ENCODE peak calls at places on chromosomes 3 and 15, in ten cellular contexts. J, T, A, N, C, G, P, W, O and M are unnamed samples. For H3K4me1, the result is how much of the 10 kb centered on the place peaks cover.

GRCh38 chr3:166071-166470 is 30.5 kb upstream of the CHL1 start:
- DNase-seq in J (no peak), T (no peak), A (no peak), N (no peak), C (no peak), G (no peak), P (no peak), W (no peak), O (no peak), M (no peak)

GRCh38 chr3:123028233-123028828 is 768 bp upstream of the SEMA5B start:
- DNase-seq in J (no peak), T (peak), A (peak), N (peak), C (no peak), G (peak), P (peak), W (peak), O (no peak), M (no peak)

GRCh38 chr3:161051856-161052255 is 53.3 kb downstream of the B3GALNT1 start:
- DNase-seq in J (no peak), T (no peak), A (no peak), N (no peak), C (no peak), G (no peak), P (no peak), W (no peak), O (no peak), M (no peak)

GRCh38 chr15:51348688-51349087 is 7.2 kb downstream of the GLDN start:
- DNase-seq in J (no peak), T (no peak), A (no peak), N (no peak), C (no peak), G (no peak), P (no peak), W (no peak), O (no peak), M (no peak)

GRCh38 chr15:100951965-100952364 is 32.8 kb downstream of the LRRK1 start:
- DNase-seq in J (no peak), T (no peak), A (no peak), N (no peak), C (no peak), G (no peak), P (no peak), W (no peak), O (no peak), M (no peak)

GRCh38 chr3:15579071-15579470 is 22.3 kb downstream of the HACL1 start:
- DNase-seq in J (no peak), T (no peak), A (no peak), N (no peak), C (no peak), G (no peak), P (peak), W (no peak), O (no peak), M (no peak)

GRCh38 chr3:123951522-123952447 is 9.2 kb downstream of the CCDC14 start:
- DNase-seq in J (no peak), T (no peak), A (no peak), N (no peak), C (no peak), G (no peak), P (no peak), W (no peak), O (no peak), M (no peak)

GRCh38 chr3:77464106-77464688 is 424.3 kb downstream of the ROBO2 start:
- DNase-seq in J (no peak), T (no peak), A (no peak), N (no peak), C (no peak), G (no peak), P (no peak), W (no peak), O (no peak), M (no peak)

GRCh38 chr3:175573226-175573625 is 714.1 kb downstream of the NAALADL2 start:
- DNase-seq in J (no peak), T (no peak), A (no peak), N (no peak), C (no peak), G (no peak), P (no peak), W (no peak), O (no peak), M (no peak)

GRCh38 chr15:101242160-101242998 is 9.5 kb downstream of the CHSY1 start:
- DNase-seq in J (no peak), T (no peak), A (peak), N (peak), C (no peak), G (no peak), P (no peak), W (no peak), O (peak), M (no peak)

GRCh38 chr3:94862703-94863102 is 799.8 kb downstream of the NSUN3 start:
- DNase-seq in J (no peak), T (no peak), A (no peak), N (peak), C (no peak), G (no peak), P (no peak), W (no peak), O (no peak), M (no peak)

GRCh38 chr3:31248619-31248992 is 284.1 kb upstream of the STT3B start:
- DNase-seq in J (no peak), T (no peak), A (no peak), N (no peak), C (no peak), G (no peak), P (no peak), W (no peak), O (no peak), M (no peak)

DNA sequence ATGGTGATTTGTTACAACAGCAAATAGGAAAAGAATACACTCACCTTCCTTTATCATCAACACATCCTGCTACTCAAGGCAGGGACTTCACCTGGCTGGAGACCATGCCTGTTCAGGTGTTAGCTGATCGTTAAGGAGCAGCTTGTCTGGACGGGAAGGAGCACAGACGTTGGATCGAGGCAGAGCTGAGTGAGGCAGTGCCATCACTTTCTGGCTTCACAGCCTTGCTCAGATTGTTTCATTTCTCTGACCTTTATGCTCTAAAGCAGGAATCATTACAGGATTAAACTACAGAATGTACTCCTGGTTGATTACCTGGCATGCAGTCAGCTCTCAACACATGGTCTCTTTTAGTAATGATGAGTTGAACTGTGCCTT is 119.0 kb upstream of the NR2E3 start:
- DNase-seq in J (no peak), T (peak), A (no peak), N (no peak), C (no peak), G (no peak), P (peak), W (no peak), O (no peak), M (no peak)
- H3K4me3 ChIP-seq in J (no peak), T (no peak), A (no peak), N (no peak), C (no peak), G (no peak), P (no peak), W (no peak), O (no peak), M (no peak)

GRCh38 chr3:139559541-139559940 is 20.0 kb upstream of the RBP1 start:
- DNase-seq in J (no peak), T (no peak), A (no peak), N (no peak), C (no peak), G (no peak), P (peak), W (no peak), O (no peak), M (no peak)
- H3K4me1 ChIP-seq in J (under half), T (under half), A (under half), N (under half), C (under half), G (under half), P (under half), W (under half), O (under half), M (under half)

GRCh38 chr3:196711838-196712513 is at the start of the genes CEP19 and PIGX:
- DNase-seq in J (peak), T (peak), A (peak), N (peak), C (peak), G (peak), P (peak), W (peak), O (peak), M (peak)
- H3K27ac ChIP-seq in J (peak), T (peak), A (peak), N (peak), C (peak), G (peak), P (peak), W (peak), O (peak), M (peak)

GRCh38 chr3:71389911-71390573 is 193.5 kb downstream of the FOXP1 start:
- DNase-seq in J (peak), T (peak), A (peak), N (peak), C (peak), G (peak), P (peak), W (peak), O (peak), M (no peak)
- H3K4me3 ChIP-seq in J (no peak), T (peak), A (peak), N (no peak), C (no peak), G (no peak), P (peak), W (no peak), O (no peak), M (peak)

DNA sequence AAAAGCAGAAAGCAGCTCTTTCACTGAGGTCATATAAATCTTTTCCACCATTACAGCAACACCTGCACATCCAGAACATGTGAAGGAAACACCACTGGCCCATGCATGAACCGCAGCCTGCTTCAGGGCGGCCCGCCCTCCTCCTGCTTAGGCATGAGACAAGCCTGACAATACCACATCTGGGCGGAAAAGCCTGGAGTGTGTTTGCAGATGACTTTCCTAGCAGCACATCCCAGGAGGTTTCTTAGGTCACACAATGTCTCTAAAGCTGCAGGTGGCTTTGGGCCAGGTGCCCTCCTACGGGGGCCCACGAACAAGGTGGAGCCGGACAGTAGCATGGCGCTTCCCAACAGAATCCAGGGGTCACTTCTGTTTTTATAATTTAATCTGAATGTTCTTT is 19.6 kb downstream of the CYFIP1 start:
- DNase-seq in J (no peak), T (no peak), A (no peak), N (no peak), C (no peak), G (no peak), P (no peak), W (no peak), O (no peak), M (no peak)
- H3K4me1 ChIP-seq in J (under half), T (under half), A (half or more), N (under half), C (under half), G (half or more), P (under half), W (under half), O (under half), M (under half)

GRCh38 chr15:62605292-62605691 is 437.3 kb upstream of the TPM1 start:
- DNase-seq in J (no peak), T (no peak), A (no peak), N (no peak), C (no peak), G (no peak), P (no peak), W (no peak), O (no peak), M (no peak)

GRCh38 chr15:62601779-62602540 is 436.9 kb upstream of the C2CD4B start:
- DNase-seq in J (no peak), T (no peak), A (no peak), N (no peak), C (no peak), G (no peak), P (peak), W (no peak), O (no peak), M (no peak)

GRCh38 chr15:62606376-62607164 is 436.0 kb upstream of the TPM1 start:
- DNase-seq in J (no peak), T (no peak), A (no peak), N (peak), C (no peak), G (no peak), P (peak), W (no peak), O (no peak), M (no peak)

GRCh38 chr15:62600376-62600775 is 435.3 kb upstream of the C2CD4B start:
- DNase-seq in J (no peak), T (no peak), A (no peak), N (peak), C (no peak), G (no peak), P (no peak), W (no peak), O (no peak), M (no peak)

GRCh38 chr15:62603757-62604156 is 438.7 kb upstream of the C2CD4B start:
- DNase-seq in J (no peak), T (no peak), A (no peak), N (peak), C (no peak), G (no peak), P (no peak), W (peak), O (no peak), M (no peak)
- H3K27ac ChIP-seq in J (peak), T (peak), A (no peak), N (no peak), C (no peak), G (no peak), P (no peak), W (peak), O (no peak), M (no peak)